ENCODE peak calls at places on chromosome X, in ten cellular contexts. E, T, D, L, P, J, F, W, A and G are unnamed samples.

GRCh38 chrX:101348452-101349222 is at the start of gene TIMM8A:
- DNase-seq in E (peak), T (peak), D (peak), L (peak), P (peak), J (peak), F (peak), W (peak), A (peak), G (peak)

GRCh38 chrX:16953606-16954211 is 7.3 kb downstream of the REPS2 start:
- DNase-seq in E (no peak), T (no peak), D (no peak), L (no peak), P (peak), J (no peak), F (no peak), W (peak), A (peak), G (no peak)

GRCh38 chrX:148043456-148043855 is 62.3 kb downstream of the FMR1NB start:
- DNase-seq in E (no peak), T (no peak), D (no peak), L (no peak), P (peak), J (no peak), F (no peak), W (peak), A (no peak), G (no peak)

GRCh38 chrX:46381630-46382029 is 163.6 kb downstream of the ZNF674 start:
- DNase-seq in E (peak), T (peak), D (no peak), L (no peak), P (peak), J (peak), F (peak), W (peak), A (peak), G (no peak)

GRCh38 chrX:6849711-6850415 is 297.6 kb upstream of the STS start:
- DNase-seq in E (no peak), T (no peak), D (no peak), L (no peak), P (no peak), J (no peak), F (peak), W (peak), A (no peak), G (no peak)

GRCh38 chrX:42754582-42754981 is 23.4 kb downstream of the PPP1R2C start:
- DNase-seq in E (no peak), T (no peak), D (no peak), L (no peak), P (no peak), J (no peak), F (no peak), W (no peak), A (no peak), G (no peak)

GRCh38 chrX:47991263-47992092 is 12.3 kb downstream of the ZNF182 start:
- DNase-seq in E (no peak), T (no peak), D (no peak), L (no peak), P (peak), J (peak), F (no peak), W (peak), A (no peak), G (no peak)

GRCh38 chrX:3295731-3296130 is 50.7 kb downstream of the MXRA5 start:
- DNase-seq in E (no peak), T (no peak), D (no peak), L (peak), P (peak), J (peak), F (peak), W (peak), A (peak), G (no peak)

GRCh38 chrX:110915579-110915978 is 120.0 kb upstream of the CHRDL1 start:
- DNase-seq in E (no peak), T (no peak), D (no peak), L (no peak), P (no peak), J (no peak), F (no peak), W (no peak), A (no peak), G (no peak)

GRCh38 chrX:54808109-54808604 is 612 bp downstream of the MAGED2 start:
- DNase-seq in E (no peak), T (peak), D (peak), L (peak), P (no peak), J (no peak), F (no peak), W (peak), A (peak), G (peak)

GRCh38 chrX:23773601-23774175 is 9.3 kb upstream of the SAT1 start:
- DNase-seq in E (no peak), T (peak), D (no peak), L (no peak), P (no peak), J (peak), F (no peak), W (no peak), A (peak), G (no peak)

GRCh38 chrX:105636667-105637066 is 185.7 kb upstream of the NRK start:
- DNase-seq in E (no peak), T (no peak), D (no peak), L (no peak), P (peak), J (no peak), F (no peak), W (no peak), A (no peak), G (no peak)

GRCh38 chrX:8724176-8724757 is 7.7 kb downstream of the ANOS1 start:
- DNase-seq in E (no peak), T (no peak), D (no peak), L (peak), P (no peak), J (no peak), F (peak), W (no peak), A (peak), G (no peak)

GRCh38 chrX:45172890-45173289 is 27.8 kb downstream of the DIPK2B start:
- DNase-seq in E (no peak), T (no peak), D (no peak), L (peak), P (peak), J (no peak), F (no peak), W (peak), A (no peak), G (no peak)

GRCh38 chrX:70087857-70088256 is 25.6 kb downstream of the OTUD6A start:
- DNase-seq in E (no peak), T (no peak), D (no peak), L (no peak), P (peak), J (no peak), F (no peak), W (peak), A (peak), G (no peak)

GRCh38 chrX:10109695-10110094 is 47.1 kb upstream of the CLCN4 start:
- DNase-seq in E (no peak), T (peak), D (no peak), L (no peak), P (no peak), J (no peak), F (no peak), W (no peak), A (no peak), G (no peak)

GRCh38 chrX:10110316-10110932 is 46.4 kb upstream of the CLCN4 start:
- DNase-seq in E (no peak), T (no peak), D (no peak), L (no peak), P (no peak), J (no peak), F (no peak), W (no peak), A (no peak), G (no peak)

GRCh38 chrX:10104958-10105658 is 51.7 kb upstream of the CLCN4 start:
- DNase-seq in E (no peak), T (no peak), D (no peak), L (no peak), P (no peak), J (no peak), F (no peak), W (no peak), A (no peak), G (no peak)

GRCh38 chrX:10108288-10108687 is 48.5 kb upstream of the CLCN4 start:
- DNase-seq in E (no peak), T (no peak), D (no peak), L (no peak), P (no peak), J (no peak), F (no peak), W (peak), A (no peak), G (no peak)

DNA sequence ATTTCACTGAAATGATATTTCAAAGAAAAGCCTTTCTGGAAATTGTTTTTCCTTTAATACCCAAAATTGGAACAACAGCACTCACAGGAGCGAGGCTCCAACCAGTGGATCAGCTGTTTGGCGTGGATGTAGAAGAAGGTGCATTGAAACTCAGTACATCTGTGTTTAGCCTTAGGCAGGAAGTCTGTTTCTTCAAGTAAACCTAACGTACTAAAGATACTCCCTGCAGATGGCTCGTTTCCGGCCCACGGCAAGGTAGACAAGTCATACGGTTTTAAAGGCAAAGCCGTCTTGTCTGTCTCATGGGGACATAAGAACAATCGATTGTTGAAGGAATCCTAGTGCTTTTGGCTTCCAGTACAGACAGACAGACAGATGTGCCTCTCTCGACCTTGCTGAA is 50.0 kb upstream of the CLCN4 start:
- DNase-seq in E (peak), T (peak), D (no peak), L (no peak), P (no peak), J (peak), F (no peak), W (no peak), A (no peak), G (no peak)
- H3K4me3 ChIP-seq in E (no peak), T (no peak), D (no peak), L (no peak), P (no peak), J (peak), F (no peak), W (no peak), A (no peak), G (no peak)

GRCh38 chrX:40524423-40524822 is 56.3 kb upstream of the ATP6AP2 start:
- DNase-seq in E (no peak), T (no peak), D (no peak), L (no peak), P (no peak), J (no peak), F (no peak), W (no peak), A (no peak), G (no peak)
- TF ChIP-seq CTCF in E (no peak), T (no peak), D (no peak), L (no peak), P (peak), J (peak), F (no peak), W (no peak), A (no peak), G (no peak)

DNA sequence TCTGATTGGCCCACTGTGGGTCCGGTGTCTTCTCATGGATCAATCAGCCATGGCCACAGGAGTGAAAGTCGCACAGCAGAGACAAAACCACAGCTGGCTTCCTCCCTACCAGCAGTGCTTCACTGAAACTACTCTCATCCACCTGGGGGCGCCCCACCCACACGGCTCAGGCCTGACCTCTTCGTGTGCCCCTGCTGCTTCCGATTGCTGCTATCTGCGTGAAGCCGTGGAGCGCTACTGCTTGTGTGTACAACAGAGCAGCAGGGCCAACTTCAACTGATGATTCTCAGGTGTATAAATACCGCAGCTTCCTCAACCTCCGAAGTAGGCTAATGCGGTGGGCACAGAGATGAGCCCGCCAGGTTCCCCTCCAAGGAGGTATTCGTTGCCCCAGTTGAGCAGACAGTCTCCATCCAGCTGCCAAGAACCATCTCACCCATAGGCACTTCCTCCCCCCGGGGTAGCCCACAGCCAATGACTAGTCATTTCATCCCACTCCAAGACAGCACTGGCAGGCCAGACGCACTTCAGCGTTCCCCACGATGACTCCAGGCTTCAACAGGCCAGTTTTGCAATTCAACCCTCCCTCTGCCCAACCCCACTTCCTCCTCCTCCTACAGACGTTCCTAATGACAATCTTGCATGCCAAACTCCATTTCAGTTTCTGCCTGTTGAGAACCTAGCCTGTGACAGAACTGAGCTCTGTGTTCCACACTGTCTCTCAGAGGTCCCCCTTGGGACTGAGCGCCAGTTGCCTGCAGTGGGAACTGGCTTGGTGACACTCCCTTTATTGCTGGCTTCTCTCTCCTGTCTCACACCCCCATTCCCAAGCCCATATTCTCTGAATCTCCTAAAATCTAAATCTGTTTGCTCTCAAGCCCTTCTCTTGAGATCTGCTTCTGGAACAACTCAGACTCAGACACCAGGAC is 41.3 kb upstream of the ATP6AP2 start:
- DNase-seq in E (peak), T (peak), D (peak), L (no peak), P (no peak), J (peak), F (no peak), W (peak), A (no peak), G (no peak)
- H3K4me3 ChIP-seq in E (no peak), T (no peak), D (no peak), L (no peak), P (no peak), J (no peak), F (no peak), W (no peak), A (no peak), G (no peak)

DNA sequence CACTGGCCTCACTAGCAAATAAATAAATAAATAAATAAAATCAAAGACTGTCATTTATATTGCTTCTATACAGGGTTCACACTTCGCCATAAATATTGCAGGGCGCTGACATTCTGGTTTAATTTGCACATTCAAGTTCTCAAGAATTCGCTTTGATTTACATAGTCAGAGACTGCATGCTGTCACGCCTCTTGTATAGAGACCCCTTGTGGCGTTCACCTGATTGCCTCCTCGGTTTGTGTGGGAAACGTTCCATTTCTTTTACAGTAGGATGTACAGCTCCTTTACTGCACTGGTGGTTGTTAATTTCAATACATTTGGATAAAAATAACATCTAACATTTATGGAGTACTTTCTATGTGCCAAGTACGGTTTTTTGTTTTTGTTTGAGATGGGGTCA is 71.3 kb upstream of the ADGRG2 start:
- DNase-seq in E (no peak), T (no peak), D (no peak), L (no peak), P (no peak), J (no peak), F (no peak), W (no peak), A (no peak), G (no peak)
- TF ChIP-seq CTCF in E (no peak), T (no peak), D (no peak), L (no peak), P (no peak), J (no peak), F (no peak), W (no peak), A (no peak), G (no peak)

GRCh38 chrX:153646620-153647373 is at the start of gene DUSP9:
- DNase-seq in E (no peak), T (no peak), D (peak), L (peak), P (peak), J (no peak), F (peak), W (peak), A (peak), G (no peak)
- H3K4me3 ChIP-seq in E (no peak), T (no peak), D (peak), L (peak), P (peak), J (no peak), F (peak), W (peak), A (no peak), G (peak)

GRCh38 chrX:13428055-13428786 is 108.4 kb upstream of the ATXN3L start:
- DNase-seq in E (peak), T (no peak), D (no peak), L (peak), P (peak), J (no peak), F (no peak), W (peak), A (peak), G (no peak)
- TF ChIP-seq CTCF in E (no peak), T (no peak), D (no peak), L (no peak), P (no peak), J (no peak), F (no peak), W (no peak), A (no peak), G (no peak)

DNA sequence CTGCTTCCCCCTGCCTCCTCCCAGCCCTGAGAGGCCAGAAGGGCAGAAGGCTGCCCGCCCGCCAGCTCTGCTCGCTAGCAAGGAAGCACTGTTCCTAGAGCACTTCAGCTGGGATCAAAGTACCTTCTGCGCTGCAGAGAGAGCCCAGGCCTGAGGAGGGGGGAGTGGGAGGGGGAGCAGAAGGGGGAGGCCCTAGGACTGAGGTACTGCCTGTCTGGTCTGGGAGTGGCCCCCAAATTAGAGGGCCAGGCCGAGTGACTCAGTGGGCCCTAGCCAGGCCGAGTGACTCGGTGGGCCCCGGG is 2.7 kb upstream of the BGN start:
- DNase-seq in E (no peak), T (no peak), D (no peak), L (no peak), P (no peak), J (no peak), F (no peak), W (no peak), A (no peak), G (no peak)
- H3K4me3 ChIP-seq in E (no peak), T (no peak), D (no peak), L (no peak), P (no peak), J (no peak), F (no peak), W (no peak), A (no peak), G (no peak)

GRCh38 chrX:131830400-131831184 is 192.5 kb upstream of the STK26 start:
- DNase-seq in E (no peak), T (peak), D (no peak), L (no peak), P (peak), J (peak), F (peak), W (peak), A (peak), G (peak)
- TF ChIP-seq CTCF in E (no peak), T (no peak), D (peak), L (peak), P (peak), J (peak), F (peak), W (peak), A (peak), G (peak)